ENCODE peak calls at places on chromosomes 12 and 14, in nine cellular contexts. H is small intestine, M is PC-9, B is iPS DF 6.9, N is transverse colon, G is thyroid gland, T is dorsolateral prefrontal cortex, K is sigmoid colon, L is mucosa of descending colon. V is an unnamed sample.

GRCh38 chr14:101726295-101726953 is 35.1 kb upstream of the PPP2R5C start:
- DNase-seq in H (no peak), M (peak; percentile 35), B (no peak), N (no peak), G (no peak), T (no peak), K (no peak), L (no peak), V (no peak)

GRCh38 chr12:53985358-53985899 is 483 bp downstream of the HOXC10 start:
- DNase-seq in H (no peak), M (no peak), B (no peak), N (no peak), G (no peak), T (no peak), K (no peak), L (no peak), V (no peak)

GRCh38 chr14:23056257-23056955 is 914 bp downstream of the CDH24 start:
- DNase-seq in H (peak; percentile 73), M (peak; percentile 60), B (no peak), N (peak; percentile 80), G (peak; percentile 52), T (peak; percentile 42), K (peak; percentile 80), L (peak; percentile 79), V (peak; percentile 71)

GRCh38 chr12:100984821-100985220 is 190.2 kb downstream of the ANO4 start:
- DNase-seq in H (no peak), M (no peak), B (no peak), N (no peak), G (no peak), T (no peak), K (no peak), L (no peak), V (no peak)

GRCh38 chr14:105212541-105213305 is 31.6 kb upstream of the NUDT14 start:
- DNase-seq in H (no peak), M (no peak), B (no peak), N (no peak), G (no peak), T (no peak), K (no peak), L (no peak), V (no peak)

GRCh38 chr12:116600959-116601358 is 41.8 kb downstream of the MAP1LC3B2 start:
- DNase-seq in H (no peak), M (no peak), B (no peak), N (no peak), G (no peak), T (no peak), K (no peak), L (no peak), V (no peak)

GRCh38 chr12:143964-144649 is 69.8 kb downstream of the SLC6A12 start:
- DNase-seq in H (peak; percentile 95), M (no peak), B (no peak), N (peak; percentile 77), G (no peak), T (peak; percentile 37), K (no peak), L (peak; percentile 75), V (no peak)

GRCh38 chr12:113766133-113766879 is 199.8 kb downstream of the RBM19 start:
- DNase-seq in H (peak; percentile 37), M (no peak), B (no peak), N (no peak), G (no peak), T (no peak), K (no peak), L (no peak), V (no peak)

GRCh38 chr12:2967651-2968050 is 8.5 kb downstream of the TEAD4 start:
- DNase-seq in H (peak; percentile 64), M (no peak), B (no peak), N (peak; percentile 33), G (no peak), T (no peak), K (no peak), L (peak; percentile 58), V (no peak)

GRCh38 chr12:109880938-109881337 is 597 bp upstream of the GLTP start:
- DNase-seq in H (peak; percentile 20), M (no peak), B (no peak), N (no peak), G (no peak), T (no peak), K (no peak), L (no peak), V (no peak)

GRCh38 chr12:53568428-53569173 is 57.6 kb downstream of the ATF7 start:
- DNase-seq in H (no peak), M (no peak), B (no peak), N (no peak), G (no peak), T (no peak), K (no peak), L (no peak), V (no peak)

GRCh38 chr14:92651793-92652382 is 96.5 kb downstream of the LGMN start:
- DNase-seq in H (no peak), M (no peak), B (no peak), N (peak; percentile 44), G (no peak), T (no peak), K (peak; percentile 85), L (peak; percentile 32), V (peak; percentile 73)

GRCh38 chr12:127125607-127126259 is 1141.2 kb upstream of the TMEM132C start:
- DNase-seq in H (peak; percentile 20), M (peak; percentile 100), B (no peak), N (peak; percentile 14), G (no peak), T (no peak), K (no peak), L (no peak), V (no peak)

GRCh38 chr14:72736348-72736747 is 157.6 kb downstream of the DPF3 start:
- DNase-seq in H (no peak), M (no peak), B (no peak), N (no peak), G (no peak), T (no peak), K (no peak), L (no peak), V (no peak)

GRCh38 chr14:31967669-31967975 is 109.5 kb upstream of the ARHGAP5 start:
- DNase-seq in H (no peak), M (no peak), B (no peak), N (no peak), G (no peak), T (no peak), K (no peak), L (no peak), V (no peak)

GRCh38 chr12:29026419-29026818 is 122.7 kb upstream of the FAR2 start:
- DNase-seq in H (no peak), M (no peak), B (no peak), N (no peak), G (no peak), T (no peak), K (no peak), L (no peak), V (no peak)

GRCh38 chr12:132565365-132565764 is 45.0 kb downstream of the LRCOL1 start:
- DNase-seq in H (no peak), M (no peak), B (no peak), N (no peak), G (no peak), T (no peak), K (no peak), L (no peak), V (no peak)

DNA sequence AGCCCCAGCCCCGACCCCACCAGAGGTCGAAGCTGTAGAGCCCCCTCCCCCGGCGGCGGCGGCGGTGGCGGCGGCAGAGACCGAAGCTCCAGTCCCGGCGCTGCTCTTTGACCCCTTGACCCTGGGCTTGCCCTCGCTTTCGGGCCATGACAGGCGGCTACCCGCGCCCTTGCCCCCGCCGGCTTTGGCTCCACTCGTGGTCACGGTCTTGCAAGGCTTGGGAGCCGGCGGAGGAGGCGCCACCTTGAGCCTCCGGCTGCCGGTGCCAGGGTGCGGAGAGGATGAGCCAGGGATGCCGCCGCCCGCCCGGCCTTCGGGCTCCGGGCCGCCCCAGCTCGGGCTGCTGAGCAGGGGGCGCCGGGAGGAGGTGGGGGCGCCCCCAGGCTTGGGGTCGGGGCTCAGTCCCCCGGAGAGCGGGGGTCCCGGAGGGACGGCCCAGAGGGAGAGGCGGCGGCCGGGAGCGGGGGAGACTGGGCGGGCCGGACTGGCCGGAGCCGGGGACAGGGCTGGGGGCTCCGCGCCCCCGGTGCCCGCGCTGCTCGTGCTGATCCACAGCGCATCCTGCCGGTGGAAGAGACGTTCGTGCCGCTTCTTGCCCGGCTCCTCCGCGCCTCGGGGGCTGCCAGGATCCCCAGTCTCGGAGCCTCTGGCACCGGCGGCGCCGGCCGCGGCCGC is 938 bp downstream of the AGAP2 start:
- DNase-seq in H (no peak), M (no peak), B (no peak), N (no peak), G (no peak), T (no peak), K (no peak), L (no peak), V (no peak)
- H3K4me3 ChIP-seq in H (no peak overlapping the region), M (no peak overlapping the region), B (peak overlapping the region; percentile 40), N (peak overlapping the region; percentile 35), G (peak overlapping the region; percentile 29), T (peak overlapping the region; percentile 46), K (peak overlapping the region; percentile 20), L (no peak overlapping the region), V (peak overlapping the region; percentile 15)

DNA sequence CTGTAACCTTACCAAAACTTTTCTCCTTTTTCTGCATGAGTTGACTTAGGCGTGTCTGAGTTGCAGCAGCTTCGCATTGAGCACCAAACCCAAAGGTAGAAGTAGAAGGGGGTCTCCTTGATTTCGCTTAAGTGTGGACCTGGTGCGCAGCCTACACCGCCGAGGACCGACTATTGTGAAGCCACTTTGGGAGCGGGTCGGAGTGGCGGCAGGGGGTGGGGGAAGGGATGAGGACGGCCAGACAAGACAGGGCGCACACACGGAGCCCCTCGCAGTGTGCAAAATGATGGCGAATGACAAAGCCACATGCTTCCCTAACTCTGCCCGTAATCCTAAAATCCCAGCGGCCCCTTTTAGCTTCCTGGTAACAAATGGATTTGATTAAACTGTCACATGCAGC is 1.1 kb downstream of the LMO3 start:
- DNase-seq in H (no peak), M (no peak), B (no peak), N (no peak), G (peak; percentile 48), T (no peak), K (peak; percentile 76), L (no peak), V (no peak)
- H3K4me3 ChIP-seq in H (no peak overlapping the region), M (no peak overlapping the region), B (peak overlapping the region; percentile 18), N (peak overlapping the region; percentile 45), G (peak overlapping the region; percentile 46), T (peak overlapping the region; percentile 59), K (peak overlapping the region; percentile 50), L (no peak overlapping the region), V (no peak overlapping the region)

GRCh38 chr14:91573528-91573893 is 63.4 kb upstream of the PPP4R3A start:
- DNase-seq in H (no peak), M (no peak), B (no peak), N (no peak), G (no peak), T (no peak), K (no peak), L (no peak), V (no peak)
- H3K4me3 ChIP-seq in H (no peak overlapping the region), M (peak overlapping the region; percentile 62), B (no peak overlapping the region), N (peak overlapping the region; percentile 65), G (no peak overlapping the region), T (no peak overlapping the region), K (peak overlapping the region; percentile 43), L (no peak overlapping the region), V (no peak overlapping the region)

DNA sequence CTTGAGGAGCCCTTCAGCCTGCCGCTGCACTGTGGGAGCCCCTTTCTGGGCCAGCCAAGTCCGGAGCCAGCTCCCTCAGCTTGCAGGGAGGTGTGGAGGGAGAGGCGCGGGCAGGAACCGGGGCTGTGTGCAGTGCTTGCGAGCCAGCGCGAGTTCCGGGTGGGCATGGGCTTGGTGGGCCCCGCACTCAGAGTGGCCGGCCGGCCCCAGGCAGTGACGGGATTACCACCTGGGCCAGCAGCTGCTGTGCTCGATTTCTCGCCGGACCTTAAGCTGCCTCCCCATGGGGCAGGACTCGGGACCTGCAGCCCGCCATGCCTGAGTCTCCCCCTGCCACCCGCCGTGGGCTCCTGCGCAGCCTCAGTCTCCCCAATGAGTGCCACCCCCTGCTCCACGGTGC is 116.9 kb downstream of the PAWR start:
- DNase-seq in H (no peak), M (no peak), B (no peak), N (no peak), G (no peak), T (no peak), K (no peak), L (no peak), V (no peak)
- H3K4me3 ChIP-seq in H (no peak overlapping the region), M (no peak overlapping the region), B (no peak overlapping the region), N (no peak overlapping the region), G (no peak overlapping the region), T (no peak overlapping the region), K (no peak overlapping the region), L (no peak overlapping the region), V (no peak overlapping the region)